ENCODE peak calls at places on chromosomes 11 and 22, in eight cellular contexts. D is CD8-positive, alpha-beta memory T cell; W is lower lobe of right lung; V is vagina; F is Panc1; M is brain microvascular endothelial cell; N is fibroblast of the aortic adventitia; J is A549. A is an unnamed sample.

GRCh38 chr11:9103542-9104276 is 12.3 kb upstream of the SCUBE2 start:
- DNase-seq in D (no peak), W (no peak), V (no peak), F (no peak), M (no peak), N (no peak), J (peak; percentile 16), A (no peak)

GRCh38 chr22:45009881-45010531 is at the start of gene PHF21B:
- DNase-seq in D (no peak), W (no peak), V (no peak), F (no peak), M (no peak), N (peak; percentile 15), J (peak; percentile 71), A (no peak)

GRCh38 chr11:113587318-113587739 is 112.1 kb upstream of the DRD2 start:
- DNase-seq in D (no peak), W (no peak), V (no peak), F (no peak), M (peak; percentile 6), N (no peak), J (no peak), A (no peak)

GRCh38 chr11:60880189-60880588 is 12.8 kb downstream of the ZP1 start:
- DNase-seq in D (no peak), W (no peak), V (no peak), F (no peak), M (no peak), N (no peak), J (no peak), A (no peak)

GRCh38 chr11:124867700-124868099 is 2.5 kb downstream of the ROBO3 start:
- DNase-seq in D (no peak), W (no peak), V (no peak), F (no peak), M (peak; percentile 42), N (peak; percentile 39), J (peak; percentile 40), A (no peak)

GRCh38 chr11:44241851-44242250 is 68.1 kb downstream of the ALX4 start:
- DNase-seq in D (no peak), W (no peak), V (no peak), F (no peak), M (no peak), N (no peak), J (no peak), A (no peak)

GRCh38 chr11:45896392-45897068 is 10.5 kb downstream of the FREY1 start:
- DNase-seq in D (no peak), W (no peak), V (no peak), F (no peak), M (no peak), N (no peak), J (no peak), A (no peak)

GRCh38 chr11:15824060-15824459 is 532.3 kb downstream of the SOX6 start:
- DNase-seq in D (no peak), W (no peak), V (no peak), F (no peak), M (no peak), N (peak; percentile 48), J (no peak), A (peak; percentile 56)

GRCh38 chr11:86704710-86705109 is 32.3 kb upstream of the ME3 start:
- DNase-seq in D (no peak), W (no peak), V (no peak), F (no peak), M (no peak), N (no peak), J (no peak), A (no peak)

GRCh38 chr11:1041936-1042608 is 5.6 kb upstream of the MUC6 start:
- DNase-seq in D (no peak), W (peak; percentile 57), V (no peak), F (no peak), M (no peak), N (peak; percentile 37), J (peak; percentile 46), A (no peak)

GRCh38 chr22:28442264-28442950 is 237.2 kb downstream of the TTC28 start:
- DNase-seq in D (peak; percentile 67), W (peak; percentile 88), V (no peak), F (no peak), M (peak; percentile 54), N (peak; percentile 69), J (no peak), A (no peak)
- H3K4me3 ChIP-seq in D (peak overlapping the region; percentile 70), W (peak overlapping the region; percentile 64), V (peak overlapping the region; percentile 57), F (peak overlapping the region; percentile 51), M (peak overlapping the region; percentile 62), N (peak overlapping the region; percentile 71), J (no peak overlapping the region), A (peak overlapping the region; percentile 65)

DNA sequence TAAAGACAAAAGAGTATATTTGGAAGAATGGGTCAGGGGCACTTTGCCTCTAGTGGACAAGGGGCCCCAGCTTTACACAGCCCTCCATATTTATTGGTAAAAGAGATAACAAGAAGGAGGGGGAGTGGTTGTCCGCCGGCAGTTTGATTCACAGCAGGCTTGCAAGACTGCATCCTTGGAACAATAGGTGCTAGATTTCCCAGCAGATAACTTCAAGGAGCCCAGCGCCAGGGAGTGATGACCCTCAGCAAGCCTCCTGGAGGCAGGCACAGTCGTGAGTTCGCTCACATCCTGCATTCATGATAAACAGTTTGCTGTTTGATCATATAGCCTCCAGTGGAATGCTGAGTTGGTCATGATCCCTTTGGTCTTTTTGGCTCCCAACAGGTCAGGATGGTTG is 67.8 kb upstream of the INCENP start:
- DNase-seq in D (no peak), W (no peak), V (no peak), F (no peak), M (no peak), N (no peak), J (no peak), A (no peak)
- H3K4me3 ChIP-seq in D (no peak overlapping the region), W (no peak overlapping the region), V (no peak overlapping the region), F (no peak overlapping the region), M (no peak overlapping the region), N (no peak overlapping the region), J (no peak overlapping the region), A (no peak overlapping the region)

GRCh38 chr22:38981005-38981658 is 1.0 kb upstream of the APOBEC3B start:
- DNase-seq in D (peak; percentile 16), W (no peak), V (no peak), F (no peak), M (no peak), N (peak; percentile 27), J (peak; percentile 20), A (no peak)
- H3K4me3 ChIP-seq in D (no peak overlapping the region), W (peak overlapping the region; percentile 43), V (peak overlapping the region; percentile 35), F (no peak overlapping the region), M (no peak overlapping the region), N (no peak overlapping the region), J (no peak overlapping the region), A (no peak overlapping the region)

DNA sequence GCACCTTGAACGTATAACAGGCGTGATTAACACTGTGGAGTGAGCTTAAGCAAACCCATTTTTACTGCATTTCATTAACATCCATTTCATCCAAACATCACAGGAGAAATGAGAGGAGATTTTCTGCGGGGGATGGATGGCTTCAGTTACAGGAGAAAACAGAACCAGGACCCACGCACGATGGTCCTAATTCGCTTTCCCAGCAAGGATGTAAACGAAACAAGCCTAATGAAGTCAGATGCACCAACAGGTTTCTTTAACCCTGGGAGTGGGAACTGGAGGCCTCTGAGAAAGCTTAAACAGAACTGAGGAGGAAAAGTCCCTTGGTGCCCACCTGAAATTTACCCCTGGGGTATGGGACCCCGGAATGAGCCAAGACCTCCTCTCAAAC is 2.7 kb downstream of the CADM1 start:
- DNase-seq in D (no peak), W (no peak), V (no peak), F (no peak), M (no peak), N (no peak), J (no peak), A (no peak)
- H3K4me3 ChIP-seq in D (no peak overlapping the region), W (peak overlapping the region; percentile 63), V (no peak overlapping the region), F (no peak overlapping the region), M (no peak overlapping the region), N (no peak overlapping the region), J (no peak overlapping the region), A (no peak overlapping the region)

DNA sequence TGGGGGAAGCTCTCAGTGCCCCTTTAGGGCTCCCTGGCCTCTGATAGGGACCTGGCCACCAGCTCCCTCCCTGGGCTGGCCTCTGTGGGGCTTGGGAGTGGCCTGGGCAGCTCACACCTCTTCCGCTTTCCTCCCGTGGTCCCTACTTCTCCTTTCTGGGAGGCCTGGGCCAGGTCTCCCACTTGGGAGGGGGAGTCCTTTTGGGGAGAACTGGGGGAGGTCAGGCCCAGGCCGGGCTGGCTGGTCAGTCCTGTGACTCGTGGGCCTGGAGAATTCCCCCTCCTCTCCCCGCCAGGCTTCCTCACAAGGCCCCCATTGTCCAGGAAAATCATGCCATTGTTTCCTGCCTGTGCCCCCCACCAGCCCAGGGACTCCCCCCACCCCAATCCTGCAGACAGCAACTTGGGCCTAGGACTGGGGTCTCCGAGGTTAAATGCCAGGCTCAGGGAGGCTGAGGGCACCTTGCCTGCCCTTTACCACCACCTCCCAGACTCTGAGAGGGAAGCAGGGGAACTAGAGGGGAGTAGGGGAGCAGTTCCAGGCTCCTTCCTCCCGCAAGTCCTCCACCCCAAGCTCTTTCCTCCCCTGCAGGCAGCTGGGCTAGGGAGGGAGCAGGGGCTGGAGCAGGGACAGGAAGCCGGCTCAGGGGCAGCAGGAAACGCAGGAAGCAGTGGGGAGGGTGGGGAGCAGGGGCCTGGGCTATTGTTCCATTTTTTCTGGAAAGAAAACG is 2.8 kb downstream of the MAP3K11 start:
- DNase-seq in D (no peak), W (peak; percentile 80), V (no peak), F (no peak), M (no peak), N (no peak), J (no peak), A (no peak)
- H3K4me3 ChIP-seq in D (no peak overlapping the region), W (peak overlapping the region; percentile 95), V (peak overlapping the region; percentile 72), F (peak overlapping the region; percentile 60), M (peak overlapping the region; percentile 83), N (peak overlapping the region; percentile 95), J (no peak overlapping the region), A (peak overlapping the region; percentile 93)

GRCh38 chr22:30400159-30400558 is 3.3 kb downstream of the SEC14L2 start:
- DNase-seq in D (no peak), W (no peak), V (no peak), F (no peak), M (no peak), N (no peak), J (no peak), A (no peak)

GRCh38 chr22:30399718-30400117 is 2.9 kb downstream of the SEC14L2 start:
- DNase-seq in D (no peak), W (no peak), V (no peak), F (no peak), M (no peak), N (no peak), J (no peak), A (no peak)

GRCh38 chr22:30396871-30397655 is at the start of gene SEC14L2:
- DNase-seq in D (peak; percentile 63), W (peak; percentile 78), V (no peak), F (no peak), M (no peak), N (peak; percentile 44), J (peak; percentile 33), A (no peak)

GRCh38 chr22:30398685-30399680 is 2.2 kb downstream of the SEC14L2 start:
- DNase-seq in D (peak; percentile 21), W (no peak), V (no peak), F (no peak), M (no peak), N (peak; percentile 41), J (no peak), A (no peak)

GRCh38 chr22:30397656-30398635 is 1.1 kb downstream of the SEC14L2 start:
- DNase-seq in D (no peak), W (no peak), V (no peak), F (no peak), M (no peak), N (no peak), J (no peak), A (no peak)
- H3K4me3 ChIP-seq in D (peak overlapping the region; percentile 24), W (peak overlapping the region; percentile 69), V (peak overlapping the region; percentile 97), F (peak overlapping the region; percentile 53), M (peak overlapping the region; percentile 83), N (peak overlapping the region; percentile 72), J (peak overlapping the region; percentile 76), A (peak overlapping the region; percentile 82)

GRCh38 chr11:2213890-2214526 is 42.4 kb upstream of the TH start:
- DNase-seq in D (no peak), W (no peak), V (no peak), F (no peak), M (no peak), N (no peak), J (no peak), A (no peak)
- H3K4me3 ChIP-seq in D (no peak overlapping the region), W (no peak overlapping the region), V (no peak overlapping the region), F (no peak overlapping the region), M (no peak overlapping the region), N (no peak overlapping the region), J (no peak overlapping the region), A (no peak overlapping the region)

A was measured in AG04450.